ENCODE peak calls at places on chromosomes 3 and 15, in nine cellular contexts. F is adrenal gland, H is ovary, P is A549, Z is endothelial cell of umbilical vein, M is breast epithelium, E is suprapubic skin, I is uterus, J is IMR-90. K is an unnamed sample.

GRCh38 chr15:68126415-68126814 is 72.3 kb downstream of the PIAS1 start:
- DNase-seq in P (no peak), E (no peak), J (no peak), H (peak; percentile 49), Z (no peak), I (peak; percentile 43), M (no peak), F (peak; percentile 85), K (no peak)

GRCh38 chr3:128485283-128486156 is 7.5 kb downstream of the GATA2 start:
- DNase-seq in H (no peak), F (no peak), J (no peak), Z (no peak), P (no peak), I (no peak), E (no peak), M (no peak), K (no peak)

GRCh38 chr3:174409085-174409743 is 449.9 kb upstream of the NAALADL2 start:
- DNase-seq in Z (no peak), J (no peak), H (no peak), E (no peak), I (no peak), M (no peak), P (no peak), F (no peak), K (no peak)

GRCh38 chr3:177827517-177828249 is 630.4 kb upstream of the TBL1XR1 start:
- DNase-seq in Z (peak; percentile 76), M (no peak), E (no peak), I (no peak), J (peak; percentile 91), F (peak; percentile 26), H (no peak), P (peak; percentile 10), K (no peak)

GRCh38 chr3:126451511-126451910 is 24.2 kb downstream of the ZXDC start:
- DNase-seq in J (no peak), H (no peak), P (no peak), Z (no peak), I (no peak), M (no peak), E (no peak), F (peak; percentile 80), K (no peak)

GRCh38 chr3:184745526-184745925 is 33.7 kb upstream of the MAGEF1 start:
- DNase-seq in J (no peak), E (peak; percentile 7), H (peak; percentile 16), P (no peak), Z (no peak), M (peak; percentile 15), I (no peak), F (no peak), K (no peak)

GRCh38 chr3:128714887-128715496 is 11.0 kb upstream of the RAB7A start:
- DNase-seq in F (peak; percentile 25), Z (no peak), I (no peak), M (no peak), J (no peak), P (no peak), E (no peak), H (no peak), K (no peak)

GRCh38 chr3:135454890-135455289 is 510.6 kb upstream of the PPP2R3A start:
- DNase-seq in E (no peak), M (no peak), J (no peak), I (no peak), Z (no peak), F (no peak), P (no peak), H (no peak), K (no peak)

GRCh38 chr3:172029425-172030128 is 9.8 kb upstream of the FNDC3B start:
- DNase-seq in I (no peak), E (no peak), M (no peak), P (no peak), Z (no peak), H (no peak), J (no peak), F (no peak), K (no peak)

GRCh38 chr3:179671709-179672337 is 19.0 kb downstream of the USP13 start:
- DNase-seq in I (no peak), P (no peak), J (peak; percentile 58), M (no peak), H (no peak), E (no peak), F (peak; percentile 68), Z (peak; percentile 100), K (no peak)

GRCh38 chr3:30443756-30444673 is 162.4 kb upstream of the TGFBR2 start:
- DNase-seq in E (no peak), J (no peak), I (no peak), P (no peak), H (no peak), Z (peak; percentile 31), F (no peak), M (no peak), K (no peak)

GRCh38 chr3:130748981-130749380 is 2.4 kb upstream of the PIK3R4 start:
- DNase-seq in P (no peak), E (no peak), I (no peak), M (no peak), H (no peak), Z (no peak), J (peak; percentile 22), F (no peak), K (no peak)

GRCh38 chr3:130741946-130742610 is 4.6 kb downstream of the PIK3R4 start:
- DNase-seq in J (no peak), E (no peak), I (no peak), P (no peak), Z (no peak), F (no peak), M (no peak), H (no peak), K (no peak)

GRCh38 chr3:130748520-130748919 is 1.9 kb upstream of the PIK3R4 start:
- DNase-seq in I (no peak), Z (no peak), H (no peak), E (no peak), F (no peak), M (no peak), P (no peak), J (no peak), K (no peak)

GRCh38 chr3:130743354-130743753 is 3.3 kb downstream of the PIK3R4 start:
- DNase-seq in J (no peak), Z (no peak), E (no peak), F (no peak), H (no peak), I (no peak), M (no peak), P (no peak), K (no peak)

DNA sequence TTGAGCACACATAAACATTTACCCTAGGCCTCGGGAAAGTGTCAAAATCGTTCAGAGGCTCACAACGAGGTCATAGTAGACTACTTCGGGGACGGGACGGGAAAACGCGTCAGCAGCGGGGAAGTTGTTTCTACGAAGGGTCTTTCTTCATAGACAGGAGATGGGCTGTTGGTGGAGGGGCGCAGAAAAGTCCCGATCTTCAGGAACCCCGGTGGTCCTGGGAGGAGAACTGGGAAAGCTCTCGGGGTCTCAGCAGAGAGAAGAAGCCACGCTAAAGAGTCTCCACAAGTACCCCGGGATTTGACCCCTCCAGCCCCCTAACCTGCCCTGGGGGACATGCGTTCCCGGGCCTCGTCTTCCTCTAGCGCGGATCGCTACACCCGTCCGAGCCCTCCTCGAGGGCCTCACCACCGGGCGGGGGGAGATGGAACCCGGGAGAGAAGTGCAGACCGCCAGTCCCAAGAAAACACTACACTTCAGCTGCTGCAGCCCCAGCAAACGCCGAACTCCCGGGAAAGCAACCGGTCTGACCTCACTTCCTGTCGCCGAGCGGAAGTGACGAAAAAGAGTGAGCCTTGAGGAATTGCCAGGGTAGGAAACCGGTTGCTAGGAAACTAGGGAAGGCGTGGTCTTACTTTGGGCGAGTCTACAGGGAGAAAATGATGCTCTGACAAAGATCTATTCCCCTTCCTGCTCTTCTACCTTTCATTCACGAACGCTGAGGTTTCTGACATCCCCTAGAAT is at the start of gene PIK3R4:
- DNase-seq in E (peak; percentile 95), J (peak; percentile 97), P (peak; percentile 78), F (peak; percentile 96), I (peak; percentile 94), Z (peak; percentile 98), H (peak; percentile 92), M (peak; percentile 93), K (peak; percentile 74)
- TF ChIP-seq POLR2A in E (peak; percentile 28), J (peak; percentile 68), P (peak; percentile 60), F (peak; percentile 75), I (peak; percentile 46), Z (peak; percentile 85), H (peak; percentile 69), M (peak; percentile 32), K (peak; percentile 12)

GRCh38 chr3:154334973-154335420 is 10.7 kb upstream of the DHX36 start:
- DNase-seq in J (peak; percentile 53), P (peak; percentile 45), M (no peak), E (no peak), H (no peak), I (no peak), F (no peak), Z (peak; percentile 63), K (no peak)
- TF ChIP-seq CTCF in J (peak; percentile 62), P (peak; percentile 57), M (no peak), E (peak; percentile 50), H (peak; percentile 19), I (peak; percentile 21), F (peak; percentile 65), Z (peak; percentile 19), K (peak; percentile 57)

DNA sequence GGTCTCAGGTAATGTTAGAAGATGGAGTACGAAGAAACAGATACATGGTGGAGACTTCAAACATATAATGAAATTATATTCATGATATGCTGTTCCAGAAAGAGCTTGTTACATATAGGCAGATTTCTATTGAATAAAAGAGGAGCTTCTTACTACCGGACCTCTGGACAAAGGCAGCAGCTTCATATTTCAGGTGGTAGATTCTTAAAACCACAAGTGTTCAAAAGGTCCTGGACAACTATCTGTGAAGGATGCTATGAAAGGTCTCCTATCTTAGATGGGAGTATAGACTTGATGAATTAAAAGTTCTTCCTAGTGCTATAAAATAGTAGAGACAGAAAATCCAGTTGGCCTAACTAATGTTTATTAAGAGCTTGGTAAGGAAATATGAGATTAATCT is 43.2 kb downstream of the MYLK start:
- DNase-seq in Z (no peak), P (no peak), I (no peak), J (no peak), H (no peak), E (no peak), M (no peak), F (no peak), K (no peak)
- H3K9me3 ChIP-seq in Z (no peaks in the 10 kb centered on the region), P (peaks cover 25% of the 10 kb centered on the region), I (no peaks in the 10 kb centered on the region), J (peaks cover 20% of the 10 kb centered on the region), H (no peaks in the 10 kb centered on the region), E (peaks cover 14% of the 10 kb centered on the region), M (no peaks in the 10 kb centered on the region), F (no peaks in the 10 kb centered on the region), K (peaks cover 4% of the 10 kb centered on the region)

GRCh38 chr3:195442573-195443390 is at the start of gene ACAP2:
- DNase-seq in M (peak; percentile 100), Z (peak; percentile 100), J (peak; percentile 99), F (peak; percentile 100), E (peak; percentile 100), P (peak; percentile 98), H (peak; percentile 100), I (peak; percentile 100), K (peak; percentile 97)
- TF ChIP-seq POLR2A in M (peak; percentile 77), Z (peak; percentile 93), J (peak; percentile 95), F (peak; percentile 98), E (peak; percentile 89), P (peak; percentile 86), H (peak; percentile 93), I (peak; percentile 94), K (peak; percentile 97)

DNA sequence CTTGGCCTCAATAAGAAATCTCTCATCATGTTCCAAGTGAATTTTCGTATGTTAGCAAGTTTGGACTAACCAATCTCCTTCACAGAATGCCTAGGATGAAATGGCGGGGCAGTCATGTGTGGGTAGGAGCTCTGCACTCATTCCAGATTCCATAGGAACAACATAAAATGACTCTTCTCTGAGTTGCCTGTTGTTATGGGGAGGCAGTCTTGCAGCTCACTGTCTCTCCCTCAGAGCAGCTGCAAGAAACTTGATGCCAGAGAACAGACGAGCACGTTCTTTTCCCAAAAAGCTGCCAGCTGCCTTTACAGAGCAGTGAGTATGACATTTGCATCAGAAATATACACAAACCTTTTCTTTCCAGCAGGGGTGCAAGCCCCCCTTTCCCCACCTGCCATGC is 34.1 kb downstream of the SPATA12 start:
- DNase-seq in H (no peak), P (no peak), E (no peak), J (peak; percentile 73), Z (no peak), I (no peak), M (no peak), F (no peak), K (no peak)
- TF ChIP-seq CTCF in H (no peak), P (no peak), E (no peak), J (no peak), Z (no peak), I (no peak), M (no peak), F (no peak), K (no peak)

K was measured in esophagus squamous epithelium.